ENCODE peak calls at places on chromosomes 16 and 17, in nine cellular contexts. F is heart right ventricle, R is cardiac fibroblast, V is AG09319, Q is GM20000, T is bronchial epithelial cell, P is Calu3, M is fibroblast of mammary gland, E is endothelial cell of umbilical vein. X is an unnamed sample.

GRCh38 chr16:77450790-77451487 is 16.1 kb upstream of the ADAMTS18 start:
- DNase-seq in F (no peak), R (no peak), V (no peak), Q (no peak), T (no peak), P (no peak), M (no peak), E (no peak), X (no peak)

GRCh38 chr17:28029033-28029432 is 13.4 kb upstream of the NLK start:
- DNase-seq in F (no peak), R (no peak), V (no peak), Q (no peak), T (no peak), P (no peak), M (no peak), E (no peak), X (no peak)

GRCh38 chr17:32546031-32546444 is 59.2 kb downstream of the CDK5R1 start:
- DNase-seq in F (no peak), R (no peak), V (no peak), Q (no peak), T (no peak), P (no peak), M (no peak), E (no peak), X (no peak)

GRCh38 chr17:82974136-82974952 is 105.1 kb upstream of the METRNL start:
- DNase-seq in F (no peak), R (no peak), V (no peak), Q (peak; percentile 5), T (no peak), P (no peak), M (no peak), E (no peak), X (no peak)

GRCh38 chr16:83351846-83352245 is 455.9 kb upstream of the HSBP1 start:
- DNase-seq in F (no peak), R (peak; percentile 36), V (no peak), Q (no peak), T (no peak), P (no peak), M (no peak), E (no peak), X (peak; percentile 58)

GRCh38 chr17:39110435-39111136 is 40.9 kb downstream of the PLXDC1 start:
- DNase-seq in F (no peak), R (no peak), V (no peak), Q (no peak), T (no peak), P (peak; percentile 60), M (no peak), E (no peak), X (no peak)

GRCh38 chr17:43015579-43015978 is 6.6 kb downstream of the VAT1 start:
- DNase-seq in F (peak; percentile 74), R (peak; percentile 46), V (no peak), Q (no peak), T (no peak), P (no peak), M (peak; percentile 28), E (peak; percentile 44), X (no peak)

GRCh38 chr16:87190288-87191240 is 126.6 kb downstream of the C16orf95 start:
- DNase-seq in F (no peak), R (no peak), V (no peak), Q (no peak), T (no peak), P (no peak), M (peak; percentile 48), E (no peak), X (no peak)

DNA sequence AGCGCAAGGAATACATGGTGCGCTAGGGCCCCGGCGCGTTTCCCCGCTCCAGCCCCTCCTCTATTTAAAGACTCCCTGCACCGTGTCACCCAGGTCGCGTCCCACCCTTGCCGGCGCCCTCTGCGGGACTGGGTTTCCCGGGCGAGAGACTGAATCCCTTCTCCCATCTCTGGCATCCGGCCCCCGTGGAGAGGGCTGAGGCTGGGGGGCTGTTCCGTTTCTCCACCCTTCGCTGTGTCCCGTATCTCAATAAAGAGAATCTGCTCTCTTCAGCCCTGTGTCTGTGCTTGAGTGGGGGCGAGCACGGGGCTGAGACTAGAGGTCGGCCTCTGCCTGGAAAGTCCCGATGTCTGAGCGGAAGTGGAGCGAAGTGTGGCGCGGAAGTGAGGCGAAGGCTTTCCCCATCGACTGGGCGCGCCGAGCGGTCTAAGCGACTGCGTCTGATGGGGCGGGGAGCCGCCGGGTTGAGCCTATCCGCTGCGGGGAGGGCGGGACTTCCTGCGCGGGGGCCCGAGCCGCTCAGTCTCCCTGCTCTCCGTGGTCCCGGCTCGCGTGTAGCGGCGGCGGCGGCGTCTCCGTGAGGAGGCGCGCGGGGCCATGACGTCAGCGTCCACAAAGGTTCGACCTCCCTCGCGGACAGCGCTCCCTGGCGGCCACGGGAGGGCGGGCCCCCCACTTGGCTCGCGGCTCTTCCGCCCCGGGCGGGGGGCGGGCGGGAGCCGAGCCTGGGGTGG is 2.0 kb downstream of the RNASEK start:
- DNase-seq in F (peak; percentile 99), R (peak; percentile 99), V (peak; percentile 95), Q (peak; percentile 94), T (peak; percentile 86), P (peak; percentile 93), M (peak; percentile 93), E (peak; percentile 99), X (peak; percentile 73)
- TF ChIP-seq CTCF in F (peak; percentile 87), R (peak; percentile 41), V (peak; percentile 47), Q (peak; percentile 91), T (peak; percentile 62), P (peak; percentile 47), M (peak; percentile 33), E (peak; percentile 71), X (peak; percentile 84)

DNA sequence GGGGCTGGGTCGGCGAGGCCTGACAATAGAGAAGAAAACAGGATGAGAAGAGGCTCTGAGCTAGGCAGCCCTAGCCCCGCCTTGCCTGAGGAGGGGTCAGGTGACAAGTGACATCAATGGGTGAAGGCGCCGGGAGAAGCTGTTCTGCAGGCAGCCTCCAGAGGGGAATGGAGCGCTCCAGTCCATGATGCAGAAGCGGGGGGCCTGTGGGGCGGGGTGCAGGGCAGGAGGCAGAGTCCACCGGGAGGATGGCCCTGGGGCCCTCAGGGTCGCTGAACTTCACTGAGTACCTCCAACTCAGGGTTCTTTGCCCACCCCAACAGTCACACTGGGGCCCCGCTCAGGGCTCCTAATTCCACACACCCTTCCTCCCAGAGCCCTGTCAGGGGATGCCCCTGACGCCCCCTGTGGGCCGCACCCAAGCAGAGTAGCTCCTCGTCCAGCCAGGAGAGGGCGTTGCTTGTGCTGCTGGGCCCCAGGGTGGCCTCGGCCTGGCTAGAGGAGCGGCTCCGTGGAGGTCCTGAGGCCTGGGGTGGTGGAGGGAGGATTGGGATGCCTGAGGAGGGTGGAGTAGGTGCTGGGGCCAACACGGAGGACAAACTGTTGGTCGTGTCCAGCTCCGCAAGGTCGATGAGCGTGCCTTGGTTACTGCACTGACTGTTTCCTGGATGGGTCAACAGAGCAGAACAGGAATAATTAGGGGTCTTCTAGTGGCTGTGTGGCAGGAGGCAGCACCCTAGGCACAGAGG is 20.8 kb downstream of the GGA3 start:
- DNase-seq in F (no peak), R (peak; percentile 42), V (no peak), Q (no peak), T (no peak), P (peak; percentile 53), M (peak; percentile 38), E (peak; percentile 45), X (no peak)
- TF ChIP-seq CTCF in F (peak; percentile 37), R (peak; percentile 74), V (peak; percentile 61), Q (peak; percentile 91), T (peak; percentile 87), P (no peak), M (peak; percentile 66), E (peak; percentile 99), X (peak; percentile 87)

DNA sequence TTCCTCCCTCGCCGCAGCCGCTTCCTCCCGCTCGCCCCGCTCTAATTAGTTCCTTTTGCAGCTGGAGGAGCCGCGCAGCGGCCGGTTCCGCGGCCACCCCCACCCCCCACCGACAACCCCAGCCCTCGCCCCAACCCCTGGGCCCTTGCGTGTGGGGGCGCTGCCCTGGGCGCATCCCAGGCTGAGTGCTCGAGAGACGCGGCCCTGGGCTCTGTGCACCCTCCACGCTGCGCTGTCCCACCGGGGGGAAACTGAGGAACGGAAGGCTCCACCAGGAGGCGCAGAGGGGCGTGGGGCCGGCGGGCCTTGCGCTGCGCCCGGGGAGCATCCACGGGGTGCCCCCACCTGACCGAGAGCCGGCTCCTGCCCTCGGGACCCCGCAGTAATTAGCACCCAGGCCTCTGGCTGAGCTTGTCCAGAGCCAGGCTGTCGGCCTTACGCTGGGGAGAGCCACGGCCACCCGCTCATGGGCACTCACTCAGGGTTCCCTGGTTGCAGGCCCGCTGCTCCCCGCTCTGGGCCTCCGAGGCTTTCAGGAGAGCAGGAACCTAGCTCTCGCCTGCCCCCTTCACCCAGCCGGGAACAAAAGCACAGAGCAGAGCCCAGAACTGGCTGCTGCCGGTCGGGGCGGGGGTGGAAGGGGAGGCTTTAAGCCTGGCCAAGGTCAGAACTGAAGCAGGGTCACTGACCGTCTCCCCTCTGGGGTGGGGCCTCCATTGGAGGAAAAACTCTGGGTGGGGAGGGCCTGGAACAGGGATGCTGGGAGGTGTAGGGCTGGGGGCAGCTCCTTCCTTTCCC is 12.1 kb downstream of the GLIS2 start:
- DNase-seq in F (peak; percentile 82), R (peak; percentile 84), V (peak; percentile 45), Q (peak; percentile 85), T (peak; percentile 52), P (peak; percentile 90), M (peak; percentile 78), E (peak; percentile 72), X (no peak)
- TF ChIP-seq CTCF in F (peak; percentile 63), R (peak; percentile 77), V (peak; percentile 67), Q (peak; percentile 36), T (peak; percentile 78), P (peak; percentile 81), M (peak; percentile 59), E (peak; percentile 74), X (peak; percentile 79)

GRCh38 chr17:73952136-73952497 is 251.4 kb upstream of the RPL38 start:
- DNase-seq in F (no peak), R (no peak), V (no peak), Q (no peak), T (no peak), P (no peak), M (no peak), E (no peak), X (no peak)

GRCh38 chr17:73954981-73955380 is 248.5 kb upstream of the RPL38 start:
- DNase-seq in F (no peak), R (no peak), V (no peak), Q (no peak), T (no peak), P (no peak), M (no peak), E (no peak), X (no peak)

GRCh38 chr17:73953206-73954033 is 250.1 kb upstream of the RPL38 start:
- DNase-seq in F (no peak), R (no peak), V (no peak), Q (no peak), T (no peak), P (no peak), M (no peak), E (no peak), X (no peak)

GRCh38 chr17:73950515-73950914 is 253.0 kb upstream of the RPL38 start:
- DNase-seq in F (no peak), R (no peak), V (no peak), Q (no peak), T (no peak), P (no peak), M (no peak), E (no peak), X (no peak)

DNA sequence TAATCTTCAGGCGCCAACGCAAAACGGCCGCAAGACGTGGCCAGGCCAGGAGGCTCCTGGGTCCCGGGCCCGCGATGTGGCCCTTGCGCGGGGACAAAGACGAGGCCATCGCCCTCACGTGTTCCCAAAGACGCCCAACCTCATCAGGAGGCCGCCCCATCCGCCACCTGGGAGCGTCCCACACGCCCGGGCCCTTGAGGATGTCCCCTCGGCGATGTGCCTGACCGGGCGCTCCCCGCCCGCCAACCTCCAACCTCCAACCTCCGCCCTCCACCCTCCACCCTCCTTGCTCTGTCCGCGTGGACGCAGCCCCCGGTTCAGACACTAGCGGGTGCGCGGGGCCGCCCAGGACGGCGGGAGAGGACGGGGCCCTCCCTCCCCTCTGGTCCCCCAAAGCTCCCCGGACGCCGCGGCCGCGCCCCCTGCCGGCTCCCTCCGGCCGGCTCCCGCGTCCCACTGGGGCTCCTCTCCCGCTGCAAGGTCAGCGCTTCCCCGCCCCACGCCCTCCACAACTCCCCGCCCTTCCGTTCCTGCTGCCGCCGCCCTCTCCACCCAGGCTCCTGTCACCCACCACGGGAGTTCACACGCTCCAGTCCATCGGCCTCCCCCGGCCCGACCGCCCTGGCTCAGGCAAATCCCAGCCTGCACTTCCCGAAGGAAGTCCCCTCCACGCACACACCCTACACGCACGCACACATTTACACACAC is 250.8 kb upstream of the RPL38 start:
- DNase-seq in F (peak; percentile 57), R (no peak), V (no peak), Q (peak; percentile 63), T (no peak), P (peak; percentile 19), M (peak; percentile 11), E (no peak), X (no peak)
- TF ChIP-seq CTCF in F (peak; percentile 40), R (no peak), V (no peak), Q (no peak), T (peak; percentile 33), P (no peak), M (no peak), E (no peak), X (peak; percentile 6)

X was measured in AG04449.